ENCODE peak calls at places on chromosomes 12 and 14, in seven cellular contexts. F is neural progenitor cell; H is upper lobe of left lung; V is A549; K is sigmoid colon; D is CD8-positive, alpha-beta T cell; W is left lung. M is an unnamed sample. For H3K4me1, the result is how much of the 10 kb centered on the place peaks cover.

GRCh38 chr12:89919241-89919906 is 210.7 kb upstream of the ATP2B1 start:
- DNase-seq in F (no peak), H (peak), V (no peak), K (no peak), D (no peak), W (peak), M (no peak)

GRCh38 chr12:123936956-123937706 is 35.5 kb downstream of the CCDC92 start:
- DNase-seq in F (no peak), H (peak), V (no peak), K (no peak), D (no peak), W (no peak), M (no peak)

GRCh38 chr12:111038075-111038474 is 117.7 kb upstream of the MYL2 start:
- DNase-seq in F (no peak), H (no peak), V (no peak), K (no peak), D (no peak), W (no peak), M (no peak)

GRCh38 chr14:97851438-97851995 is 1054.3 kb downstream of the VRK1 start:
- DNase-seq in F (no peak), H (no peak), V (no peak), K (no peak), D (no peak), W (no peak), M (no peak)

GRCh38 chr14:77562681-77563080 is 53.8 kb downstream of the SPTLC2 start:
- DNase-seq in F (no peak), H (no peak), V (no peak), K (no peak), D (no peak), W (no peak), M (no peak)

GRCh38 chr14:50000215-50001145 is 107.6 kb downstream of the ARF6 start:
- DNase-seq in F (peak), H (peak), V (no peak), K (peak), D (peak), W (peak), M (peak)

GRCh38 chr14:100662850-100663527 is 63.7 kb upstream of the DLK1 start:
- DNase-seq in F (peak), H (no peak), V (peak), K (peak), D (peak), W (no peak), M (peak)

GRCh38 chr12:122048156-122048555 is 26.5 kb downstream of the BCL7A start:
- DNase-seq in F (no peak), H (no peak), V (no peak), K (no peak), D (no peak), W (no peak), M (no peak)

GRCh38 chr12:2411586-2412304 is 359.0 kb downstream of the CACNA1C start:
- DNase-seq in F (peak), H (peak), V (no peak), K (peak), D (no peak), W (no peak), M (no peak)

GRCh38 chr14:76133103-76133502 is 18.6 kb upstream of the GPATCH2L start:
- DNase-seq in F (peak), H (no peak), V (no peak), K (no peak), D (no peak), W (no peak), M (no peak)

GRCh38 chr14:57560681-57561080 is 67.0 kb upstream of the CCDC198 start:
- DNase-seq in F (no peak), H (no peak), V (no peak), K (no peak), D (no peak), W (no peak), M (no peak)

GRCh38 chr12:57046947-57047890 is 2.7 kb downstream of the MYO1A start:
- DNase-seq in F (no peak), H (no peak), V (no peak), K (no peak), D (no peak), W (no peak), M (no peak)

GRCh38 chr14:104423224-104423681 is 156.3 kb upstream of the C14orf180 start:
- DNase-seq in F (no peak), H (peak), V (no peak), K (no peak), D (no peak), W (no peak), M (no peak)

GRCh38 chr14:69232388-69232787 is 27.6 kb upstream of the GALNT16 start:
- DNase-seq in F (no peak), H (no peak), V (no peak), K (no peak), D (no peak), W (no peak), M (no peak)

GRCh38 chr12:81284137-81284536 is 206.3 kb downstream of the ACSS3 start:
- DNase-seq in F (peak), H (no peak), V (no peak), K (no peak), D (no peak), W (no peak), M (no peak)

GRCh38 chr14:54457609-54457996 is 16.4 kb upstream of the CNIH1 start:
- DNase-seq in F (no peak), H (no peak), V (no peak), K (no peak), D (no peak), W (no peak), M (no peak)

GRCh38 chr14:39547845-39548244 is 115.6 kb upstream of the FBXO33 start:
- DNase-seq in F (no peak), H (no peak), V (no peak), K (no peak), D (no peak), W (no peak), M (no peak)

GRCh38 chr14:71388862-71389261 is 481.6 kb downstream of the PCNX1 start:
- DNase-seq in F (no peak), H (no peak), V (no peak), K (no peak), D (no peak), W (no peak), M (no peak)

GRCh38 chr12:1911598-1912575 is 6.6 kb downstream of the CACNA2D4 start:
- DNase-seq in F (no peak), H (peak), V (no peak), K (no peak), D (no peak), W (peak), M (peak)

GRCh38 chr14:105199093-105199492 is 18.0 kb upstream of the NUDT14 start:
- DNase-seq in F (no peak), H (peak), V (no peak), K (no peak), D (no peak), W (no peak), M (no peak)

GRCh38 chr14:77219591-77219990 is 38.0 kb downstream of the TMEM63C start:
- DNase-seq in F (no peak), H (no peak), V (no peak), K (no peak), D (no peak), W (no peak), M (no peak)

GRCh38 chr12:130685250-130685649 is 30.8 kb downstream of the RIMBP2 start:
- DNase-seq in F (no peak), H (no peak), V (no peak), K (no peak), D (no peak), W (no peak), M (no peak)

GRCh38 chr12:102216086-102216691 is 18.6 kb upstream of the PMCH start:
- DNase-seq in F (no peak), H (no peak), V (peak), K (no peak), D (no peak), W (no peak), M (no peak)

GRCh38 chr14:80475074-80475473 is 263.8 kb upstream of the DIO2 start:
- DNase-seq in F (no peak), H (no peak), V (no peak), K (no peak), D (no peak), W (no peak), M (no peak)

GRCh38 chr12:31491819-31492598 is 98.9 kb downstream of the DENND5B start:
- DNase-seq in F (no peak), H (no peak), V (peak), K (no peak), D (no peak), W (no peak), M (no peak)

GRCh38 chr12:122022393-122023338 is 982 bp downstream of the BCL7A start:
- DNase-seq in F (peak), H (peak), V (peak), K (no peak), D (no peak), W (peak), M (no peak)

GRCh38 chr12:48542300-48542928 is 17.0 kb downstream of the OR8S1 start:
- DNase-seq in F (peak), H (no peak), V (peak), K (no peak), D (peak), W (peak), M (peak)

GRCh38 chr14:59905193-59905592 is 14.8 kb upstream of the LRRC9 start:
- DNase-seq in F (no peak), H (no peak), V (no peak), K (no peak), D (no peak), W (no peak), M (no peak)

GRCh38 chr14:74934476-74935339 is 11.6 kb upstream of the RPS6KL1 start:
- DNase-seq in F (peak), H (peak), V (no peak), K (no peak), D (no peak), W (peak), M (peak)
- H3K4me1 ChIP-seq in F (under half), H (under half), V (under half), K (under half), D (under half), W (under half), M (under half)

GRCh38 chr12:104986022-104986941 is at the start of gene NOPCHAP1:
- DNase-seq in F (peak), H (peak), V (peak), K (peak), D (peak), W (peak), M (peak)
- H3K4me3 ChIP-seq in F (peak), H (peak), V (peak), K (peak), D (peak), W (peak), M (peak)

DNA sequence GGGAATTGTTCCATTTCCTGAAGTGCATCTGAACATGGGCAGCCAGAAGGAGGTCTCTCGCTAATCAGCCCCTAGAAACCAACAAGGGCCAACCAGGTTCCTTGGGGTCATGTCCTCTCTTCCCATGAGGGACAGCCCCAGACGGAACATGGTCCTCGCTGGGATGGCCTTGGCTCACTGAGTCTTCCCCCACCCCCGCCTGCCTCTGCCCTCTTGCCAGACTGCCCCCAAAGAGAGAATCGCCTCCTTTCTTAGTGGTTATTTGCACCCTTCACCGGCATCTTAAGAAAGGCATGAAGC is 36.4 kb downstream of the CD9 start:
- DNase-seq in F (no peak), H (no peak), V (no peak), K (peak), D (no peak), W (no peak), M (no peak)
- H3K4me1 ChIP-seq in F (under half), H (under half), V (under half), K (under half), D (under half), W (half or more), M (half or more)

DNA sequence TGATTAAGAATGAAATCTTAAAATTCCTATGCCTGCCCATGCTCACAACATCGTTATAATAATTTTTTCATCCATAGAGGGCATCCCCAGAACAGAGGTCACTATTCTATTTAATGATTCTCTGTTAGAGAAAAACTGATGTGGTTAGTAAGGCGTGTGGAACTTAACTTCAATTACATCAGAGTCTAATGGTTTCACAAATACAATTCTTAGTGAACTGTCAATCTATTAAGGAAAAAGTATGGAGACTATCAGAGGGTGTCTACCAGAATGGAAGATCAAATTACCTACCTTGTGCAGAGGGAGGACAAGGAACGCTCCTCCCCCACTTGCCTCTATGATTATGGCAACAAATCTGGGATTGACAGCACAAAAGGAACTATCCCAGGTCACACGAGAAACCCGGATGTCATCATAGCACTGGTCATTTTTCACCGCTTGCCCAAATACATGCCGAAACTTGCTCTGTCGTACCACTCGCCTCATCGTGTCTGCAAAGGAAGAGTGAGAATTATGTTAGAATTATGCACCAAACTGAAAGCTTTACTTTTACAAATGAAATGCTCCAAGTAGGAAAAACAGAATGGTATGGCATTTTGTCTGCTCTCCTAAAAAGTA is 30.4 kb downstream of the CORO1C start:
- DNase-seq in F (no peak), H (no peak), V (no peak), K (no peak), D (no peak), W (no peak), M (no peak)
- H3K4me3 ChIP-seq in F (no peak), H (no peak), V (no peak), K (peak), D (no peak), W (no peak), M (peak)

GRCh38 chr12:120851939-120852338 is 52.2 kb downstream of the SPPL3 start:
- DNase-seq in F (no peak), H (no peak), V (no peak), K (no peak), D (no peak), W (no peak), M (no peak)

GRCh38 chr12:120851444-120851843 is 52.7 kb downstream of the SPPL3 start:
- DNase-seq in F (no peak), H (no peak), V (no peak), K (no peak), D (no peak), W (no peak), M (peak)

GRCh38 chr12:120855823-120856589 is 48.2 kb downstream of the SPPL3 start:
- DNase-seq in F (no peak), H (no peak), V (no peak), K (no peak), D (no peak), W (no peak), M (no peak)

GRCh38 chr12:120854804-120855203 is 49.4 kb downstream of the SPPL3 start:
- DNase-seq in F (no peak), H (no peak), V (no peak), K (no peak), D (no peak), W (no peak), M (no peak)

GRCh38 chr12:120853188-120853587 is 51.0 kb downstream of the SPPL3 start:
- DNase-seq in F (no peak), H (no peak), V (no peak), K (no peak), D (no peak), W (no peak), M (no peak)
- H3K4me1 ChIP-seq in F (under half), H (half or more), V (under half), K (under half), D (under half), W (half or more), M (half or more)

GRCh38 chr14:93957333-93957710 is 19.0 kb downstream of the ASB2 start:
- DNase-seq in F (no peak), H (no peak), V (no peak), K (no peak), D (no peak), W (no peak), M (no peak)

GRCh38 chr14:93959239-93960107 is 16.9 kb downstream of the ASB2 start:
- DNase-seq in F (no peak), H (no peak), V (peak), K (no peak), D (peak), W (peak), M (peak)

GRCh38 chr14:93957751-93958566 is 18.4 kb downstream of the ASB2 start:
- DNase-seq in F (no peak), H (no peak), V (no peak), K (no peak), D (no peak), W (no peak), M (no peak)

GRCh38 chr14:93960108-93960475 is 16.3 kb downstream of the ASB2 start:
- DNase-seq in F (no peak), H (no peak), V (no peak), K (no peak), D (no peak), W (no peak), M (no peak)

DNA sequence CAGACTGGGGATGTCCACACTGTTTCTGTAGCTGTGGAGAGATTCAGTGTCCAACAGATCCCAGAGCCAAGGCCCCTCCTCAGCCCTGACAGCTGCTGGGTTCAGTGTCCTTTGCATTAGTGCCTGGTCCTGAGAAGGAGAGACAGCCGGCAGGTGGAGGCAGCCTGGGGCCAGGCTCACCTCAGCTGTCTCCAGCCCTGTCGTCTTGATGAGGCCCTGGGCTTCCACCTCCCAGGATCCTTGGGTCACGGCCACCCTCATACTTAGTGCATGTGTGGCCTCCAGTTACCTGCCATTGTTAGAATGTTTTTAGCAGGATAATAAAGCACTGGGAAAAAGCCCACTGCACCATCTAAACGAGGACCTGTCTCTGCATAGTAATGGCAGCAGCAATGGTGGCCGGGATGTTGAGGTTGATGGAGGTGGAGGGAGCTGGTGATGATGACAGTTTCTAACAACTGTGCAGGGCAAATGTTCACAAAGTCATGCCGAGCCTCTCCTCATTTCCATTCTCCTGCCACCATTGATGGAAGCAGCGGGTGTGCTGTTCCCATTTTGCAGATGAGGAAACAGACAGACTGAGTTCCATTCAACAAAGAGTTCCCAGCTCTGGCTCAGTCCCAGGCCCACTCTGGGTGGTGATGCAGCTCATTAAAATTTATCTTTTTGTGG is 17.7 kb downstream of the ASB2 start:
- DNase-seq in F (no peak), H (no peak), V (no peak), K (no peak), D (no peak), W (no peak), M (no peak)
- H3K4me3 ChIP-seq in F (no peak), H (no peak), V (no peak), K (no peak), D (peak), W (no peak), M (no peak)

GRCh38 chr14:22526210-22526609 is 62.8 kb downstream of the DAD1 start:
- DNase-seq in F (no peak), H (no peak), V (no peak), K (no peak), D (no peak), W (no peak), M (no peak)

GRCh38 chr14:22523283-22523682 is 65.7 kb downstream of the DAD1 start:
- DNase-seq in F (no peak), H (no peak), V (no peak), K (no peak), D (no peak), W (no peak), M (no peak)

GRCh38 chr14:22526744-22527143 is 62.3 kb downstream of the DAD1 start:
- DNase-seq in F (no peak), H (no peak), V (no peak), K (no peak), D (no peak), W (no peak), M (no peak)

GRCh38 chr14:22524784-22525161 is 64.3 kb downstream of the DAD1 start:
- DNase-seq in F (no peak), H (no peak), V (no peak), K (no peak), D (no peak), W (no peak), M (no peak)

GRCh38 chr14:22524105-22524783 is 64.8 kb downstream of the DAD1 start:
- DNase-seq in F (no peak), H (no peak), V (no peak), K (no peak), D (no peak), W (no peak), M (no peak)
- H3K4me1 ChIP-seq in F (under half), H (under half), V (under half), K (under half), D (half or more), W (under half), M (under half)

GRCh38 chr12:39440101-39440500 is 2.8 kb downstream of the KIF21A start:
- DNase-seq in F (no peak), H (no peak), V (no peak), K (no peak), D (no peak), W (no peak), M (no peak)

GRCh38 chr12:39441189-39441962 is 1.5 kb downstream of the KIF21A start:
- DNase-seq in F (no peak), H (no peak), V (no peak), K (no peak), D (no peak), W (no peak), M (no peak)

GRCh38 chr12:39441963-39442894 is 691 bp downstream of the KIF21A start:
- DNase-seq in F (peak), H (peak), V (peak), K (peak), D (no peak), W (no peak), M (peak)

GRCh38 chr12:39442895-39443703 is at the start of gene KIF21A:
- DNase-seq in F (peak), H (peak), V (peak), K (peak), D (peak), W (peak), M (peak)

GRCh38 chr12:39440781-39441180 is 2.1 kb downstream of the KIF21A start:
- DNase-seq in F (peak), H (no peak), V (no peak), K (no peak), D (no peak), W (no peak), M (no peak)
- H3K4me3 ChIP-seq in F (peak), H (no peak), V (peak), K (no peak), D (no peak), W (no peak), M (no peak)

GRCh38 chr12:14959463-14959862 is 1.9 kb downstream of the ARHGDIB start:
- DNase-seq in F (no peak), H (no peak), V (no peak), K (no peak), D (no peak), W (no peak), M (no peak)

GRCh38 chr12:14959126-14959440 is 2.3 kb downstream of the ARHGDIB start:
- DNase-seq in F (no peak), H (no peak), V (no peak), K (no peak), D (no peak), W (no peak), M (no peak)

GRCh38 chr12:14955876-14956811 is 5.3 kb downstream of the ARHGDIB start:
- DNase-seq in F (no peak), H (no peak), V (no peak), K (no peak), D (no peak), W (no peak), M (no peak)

GRCh38 chr12:14958361-14959125 is 2.9 kb downstream of the ARHGDIB start:
- DNase-seq in F (no peak), H (no peak), V (no peak), K (no peak), D (no peak), W (no peak), M (no peak)

GRCh38 chr12:14957769-14958168 is 3.6 kb downstream of the ARHGDIB start:
- DNase-seq in F (no peak), H (no peak), V (no peak), K (no peak), D (no peak), W (no peak), M (no peak)
- H3K4me1 ChIP-seq in F (under half), H (half or more), V (under half), K (under half), D (under half), W (half or more), M (half or more)

M was measured in lower lobe of right lung.